ENCODE peak calls at places on chromosomes 11 and 22, in nine cellular contexts. One of them, this sample, is unnamed.

GRCh38 chr11:63599211-63600122 is 14.8 kb downstream of the PLAAT3 start:
- DNase-seq in NT2/D1: no peak
- DNase-seq in neural progenitor cell: no peak
- DNase-seq in sigmoid colon: no peak
- DNase-seq in BJ: peak; percentile 25
- DNase-seq in IMR-90: peak; percentile 95
- DNase-seq in retinal pigment epithelial cell: no peak
- DNase-seq in psoas muscle: no peak
- DNase-seq in naive thymus-derived CD4-positive, alpha-beta T cell: no peak
- DNase-seq in this sample: peak; percentile 89

GRCh38 chr22:30304495-30305244 is 15.4 kb upstream of the CASTOR1 start:
- DNase-seq in NT2/D1: no peak
- DNase-seq in neural progenitor cell: no peak
- DNase-seq in sigmoid colon: no peak
- DNase-seq in BJ: no peak
- DNase-seq in IMR-90: no peak
- DNase-seq in retinal pigment epithelial cell: no peak
- DNase-seq in psoas muscle: no peak
- DNase-seq in naive thymus-derived CD4-positive, alpha-beta T cell: no peak
- DNase-seq in this sample: no peak

GRCh38 chr22:30474683-30475424 is 3.0 kb upstream of the SEC14L3 start:
- DNase-seq in NT2/D1: no peak
- DNase-seq in neural progenitor cell: no peak
- DNase-seq in sigmoid colon: no peak
- DNase-seq in BJ: no peak
- DNase-seq in IMR-90: no peak
- DNase-seq in retinal pigment epithelial cell: no peak
- DNase-seq in psoas muscle: no peak
- DNase-seq in naive thymus-derived CD4-positive, alpha-beta T cell: no peak
- DNase-seq in this sample: no peak

GRCh38 chr11:44623321-44623715 is 57.9 kb downstream of the CD82 start:
- DNase-seq in NT2/D1: no peak
- DNase-seq in neural progenitor cell: no peak
- DNase-seq in sigmoid colon: peak; percentile 55
- DNase-seq in BJ: no peak
- DNase-seq in IMR-90: no peak
- DNase-seq in retinal pigment epithelial cell: no peak
- DNase-seq in psoas muscle: no peak
- DNase-seq in naive thymus-derived CD4-positive, alpha-beta T cell: no peak
- DNase-seq in this sample: no peak

GRCh38 chr22:28593299-28593698 is 86.3 kb downstream of the TTC28 start:
- DNase-seq in NT2/D1: no peak
- DNase-seq in neural progenitor cell: no peak
- DNase-seq in sigmoid colon: no peak
- DNase-seq in BJ: no peak
- DNase-seq in IMR-90: no peak
- DNase-seq in retinal pigment epithelial cell: no peak
- DNase-seq in psoas muscle: no peak
- DNase-seq in naive thymus-derived CD4-positive, alpha-beta T cell: no peak
- DNase-seq in this sample: no peak

GRCh38 chr11:13344818-13345217 is 67.2 kb downstream of the BMAL1 start:
- DNase-seq in NT2/D1: no peak
- DNase-seq in neural progenitor cell: no peak
- DNase-seq in sigmoid colon: no peak
- DNase-seq in BJ: no peak
- DNase-seq in IMR-90: no peak
- DNase-seq in retinal pigment epithelial cell: no peak
- DNase-seq in psoas muscle: no peak
- DNase-seq in naive thymus-derived CD4-positive, alpha-beta T cell: no peak
- DNase-seq in this sample: no peak

GRCh38 chr11:127966821-127967220 is 620.5 kb downstream of the ETS1 start:
- DNase-seq in NT2/D1: no peak
- DNase-seq in neural progenitor cell: no peak
- DNase-seq in sigmoid colon: no peak
- DNase-seq in BJ: no peak
- DNase-seq in IMR-90: no peak
- DNase-seq in retinal pigment epithelial cell: no peak
- DNase-seq in psoas muscle: no peak
- DNase-seq in naive thymus-derived CD4-positive, alpha-beta T cell: no peak
- DNase-seq in this sample: no peak

GRCh38 chr11:128599729-128600128 is 12.4 kb upstream of the ETS1 start:
- DNase-seq in NT2/D1: no peak
- DNase-seq in neural progenitor cell: no peak
- DNase-seq in sigmoid colon: no peak
- DNase-seq in BJ: no peak
- DNase-seq in IMR-90: peak; percentile 91
- DNase-seq in retinal pigment epithelial cell: no peak
- DNase-seq in psoas muscle: no peak
- DNase-seq in naive thymus-derived CD4-positive, alpha-beta T cell: no peak
- DNase-seq in this sample: no peak

GRCh38 chr11:4202749-4203148 is 108.2 kb downstream of the RRM1 start:
- DNase-seq in NT2/D1: no peak
- DNase-seq in neural progenitor cell: no peak
- DNase-seq in sigmoid colon: no peak
- DNase-seq in BJ: no peak
- DNase-seq in IMR-90: no peak
- DNase-seq in retinal pigment epithelial cell: no peak
- DNase-seq in psoas muscle: no peak
- DNase-seq in naive thymus-derived CD4-positive, alpha-beta T cell: no peak
- DNase-seq in this sample: no peak

GRCh38 chr11:10906521-10906920 is 48.7 kb upstream of the ZBED5 start:
- DNase-seq in NT2/D1: no peak
- DNase-seq in neural progenitor cell: no peak
- DNase-seq in sigmoid colon: no peak
- DNase-seq in BJ: peak; percentile 56
- DNase-seq in IMR-90: peak; percentile 56
- DNase-seq in retinal pigment epithelial cell: peak; percentile 47
- DNase-seq in psoas muscle: no peak
- DNase-seq in naive thymus-derived CD4-positive, alpha-beta T cell: no peak
- DNase-seq in this sample: no peak

GRCh38 chr22:19843857-19844422 is 10.7 kb downstream of the GNB1L start:
- DNase-seq in NT2/D1: no peak
- DNase-seq in neural progenitor cell: no peak
- DNase-seq in sigmoid colon: peak; percentile 64
- DNase-seq in BJ: no peak
- DNase-seq in IMR-90: no peak
- DNase-seq in retinal pigment epithelial cell: no peak
- DNase-seq in psoas muscle: peak; percentile 49
- DNase-seq in naive thymus-derived CD4-positive, alpha-beta T cell: no peak
- DNase-seq in this sample: no peak

GRCh38 chr11:102577182-102577581 is 46.6 kb upstream of the MMP7 start:
- DNase-seq in NT2/D1: no peak
- DNase-seq in neural progenitor cell: no peak
- DNase-seq in sigmoid colon: no peak
- DNase-seq in BJ: no peak
- DNase-seq in IMR-90: peak; percentile 46
- DNase-seq in retinal pigment epithelial cell: no peak
- DNase-seq in psoas muscle: no peak
- DNase-seq in naive thymus-derived CD4-positive, alpha-beta T cell: peak; percentile 18
- DNase-seq in this sample: no peak

GRCh38 chr11:72411623-72412532 is 22.5 kb downstream of the CLPB start:
- DNase-seq in NT2/D1: no peak
- DNase-seq in neural progenitor cell: peak; percentile 38
- DNase-seq in sigmoid colon: peak; percentile 72
- DNase-seq in BJ: no peak
- DNase-seq in IMR-90: no peak
- DNase-seq in retinal pigment epithelial cell: no peak
- DNase-seq in psoas muscle: no peak
- DNase-seq in naive thymus-derived CD4-positive, alpha-beta T cell: peak; percentile 31
- DNase-seq in this sample: peak; percentile 43

GRCh38 chr11:110777765-110778164 is 65.5 kb upstream of the ARHGAP20 start:
- DNase-seq in NT2/D1: no peak
- DNase-seq in neural progenitor cell: no peak
- DNase-seq in sigmoid colon: no peak
- DNase-seq in BJ: peak; percentile 24
- DNase-seq in IMR-90: peak; percentile 87
- DNase-seq in retinal pigment epithelial cell: no peak
- DNase-seq in psoas muscle: no peak
- DNase-seq in naive thymus-derived CD4-positive, alpha-beta T cell: no peak
- DNase-seq in this sample: no peak

GRCh38 chr11:81995907-81996306 is 737.8 kb downstream of the FAM181B start:
- DNase-seq in NT2/D1: no peak
- DNase-seq in neural progenitor cell: no peak
- DNase-seq in sigmoid colon: no peak
- DNase-seq in BJ: no peak
- DNase-seq in IMR-90: no peak
- DNase-seq in retinal pigment epithelial cell: no peak
- DNase-seq in psoas muscle: no peak
- DNase-seq in naive thymus-derived CD4-positive, alpha-beta T cell: no peak
- DNase-seq in this sample: no peak

GRCh38 chr11:97772696-97773095 is 1248.1 kb upstream of the CNTN5 start:
- DNase-seq in NT2/D1: no peak
- DNase-seq in neural progenitor cell: no peak
- DNase-seq in sigmoid colon: no peak
- DNase-seq in BJ: no peak
- DNase-seq in IMR-90: no peak
- DNase-seq in retinal pigment epithelial cell: no peak
- DNase-seq in psoas muscle: no peak
- DNase-seq in naive thymus-derived CD4-positive, alpha-beta T cell: no peak
- DNase-seq in this sample: no peak

GRCh38 chr11:125517116-125517804 is 21.2 kb upstream of the FEZ1 start:
- DNase-seq in NT2/D1: peak; percentile 99
- DNase-seq in neural progenitor cell: peak; percentile 97
- DNase-seq in sigmoid colon: no peak
- DNase-seq in BJ: no peak
- DNase-seq in IMR-90: peak; percentile 86
- DNase-seq in retinal pigment epithelial cell: no peak
- DNase-seq in psoas muscle: no peak
- DNase-seq in naive thymus-derived CD4-positive, alpha-beta T cell: no peak
- DNase-seq in this sample: no peak

GRCh38 chr11:74540270-74540669 is 46.7 kb upstream of the LIPT2 start:
- DNase-seq in NT2/D1: no peak
- DNase-seq in neural progenitor cell: no peak
- DNase-seq in sigmoid colon: no peak
- DNase-seq in BJ: no peak
- DNase-seq in IMR-90: no peak
- DNase-seq in retinal pigment epithelial cell: no peak
- DNase-seq in psoas muscle: no peak
- DNase-seq in naive thymus-derived CD4-positive, alpha-beta T cell: no peak
- DNase-seq in this sample: no peak

DNA sequence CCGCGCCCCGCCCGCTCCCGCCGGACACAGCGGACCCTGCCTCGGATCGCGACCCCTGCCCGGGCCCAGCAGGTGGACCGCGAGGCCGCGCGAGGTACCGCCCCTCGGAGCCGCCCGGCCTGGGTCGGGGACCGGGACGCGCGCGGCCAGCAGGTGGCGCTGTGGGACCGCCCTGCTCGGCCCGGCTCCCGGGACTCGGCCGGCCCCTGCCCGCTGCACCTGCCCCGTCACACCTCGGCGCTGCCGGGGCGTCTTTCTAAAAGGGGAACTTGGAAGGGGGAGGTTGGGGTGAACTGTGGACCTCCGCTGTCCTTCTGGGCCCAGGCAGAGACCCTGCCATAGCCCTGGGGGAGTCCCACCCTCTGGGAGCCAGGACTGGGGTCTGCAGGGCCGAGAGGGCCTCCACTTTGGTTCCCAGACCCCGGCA is 11.1 kb downstream of the CRELD2 start:
- DNase-seq in NT2/D1: no peak
- DNase-seq in neural progenitor cell: peak; percentile 88
- DNase-seq in sigmoid colon: peak; percentile 80
- DNase-seq in BJ: no peak
- DNase-seq in IMR-90: no peak
- DNase-seq in retinal pigment epithelial cell: no peak
- DNase-seq in psoas muscle: peak; percentile 85
- DNase-seq in naive thymus-derived CD4-positive, alpha-beta T cell: peak; percentile 70
- DNase-seq in this sample: no peak
- H3K4me3 ChIP-seq in NT2/D1: no peak overlapping the region
- H3K4me3 ChIP-seq in neural progenitor cell: peak overlapping the region; percentile 37
- H3K4me3 ChIP-seq in sigmoid colon: peak overlapping the region; percentile 20
- H3K4me3 ChIP-seq in BJ: no peak overlapping the region
- H3K4me3 ChIP-seq in IMR-90: peak overlapping the region; percentile 24
- H3K4me3 ChIP-seq in retinal pigment epithelial cell: no peak overlapping the region
- H3K4me3 ChIP-seq in psoas muscle: no peak overlapping the region
- H3K4me3 ChIP-seq in naive thymus-derived CD4-positive, alpha-beta T cell: no peak overlapping the region
- H3K4me3 ChIP-seq in this sample: no peak overlapping the region

GRCh38 chr11:119341222-119342022 is 739 bp upstream of the C1QTNF5 start:
- DNase-seq in NT2/D1: no peak
- DNase-seq in neural progenitor cell: no peak
- DNase-seq in sigmoid colon: no peak
- DNase-seq in BJ: no peak
- DNase-seq in IMR-90: no peak
- DNase-seq in retinal pigment epithelial cell: no peak
- DNase-seq in psoas muscle: no peak
- DNase-seq in naive thymus-derived CD4-positive, alpha-beta T cell: no peak
- DNase-seq in this sample: no peak
- H3K4me3 ChIP-seq in NT2/D1: no peak overlapping the region
- H3K4me3 ChIP-seq in neural progenitor cell: peak overlapping the region; percentile 77
- H3K4me3 ChIP-seq in sigmoid colon: peak overlapping the region; percentile 73
- H3K4me3 ChIP-seq in BJ: no peak overlapping the region
- H3K4me3 ChIP-seq in IMR-90: no peak overlapping the region
- H3K4me3 ChIP-seq in retinal pigment epithelial cell: peak overlapping the region; percentile 72
- H3K4me3 ChIP-seq in psoas muscle: peak overlapping the region; percentile 76
- H3K4me3 ChIP-seq in naive thymus-derived CD4-positive, alpha-beta T cell: no peak overlapping the region
- H3K4me3 ChIP-seq in this sample: no peak overlapping the region

GRCh38 chr11:19570889-19571288 is 141.7 kb upstream of the NAV2 start:
- DNase-seq in NT2/D1: no peak
- DNase-seq in neural progenitor cell: no peak
- DNase-seq in sigmoid colon: no peak
- DNase-seq in BJ: no peak
- DNase-seq in IMR-90: no peak
- DNase-seq in retinal pigment epithelial cell: no peak
- DNase-seq in psoas muscle: no peak
- DNase-seq in naive thymus-derived CD4-positive, alpha-beta T cell: no peak
- DNase-seq in this sample: no peak
- H3K4me3 ChIP-seq in NT2/D1: no peak overlapping the region
- H3K4me3 ChIP-seq in neural progenitor cell: no peak overlapping the region
- H3K4me3 ChIP-seq in sigmoid colon: no peak overlapping the region
- H3K4me3 ChIP-seq in BJ: no peak overlapping the region
- H3K4me3 ChIP-seq in IMR-90: no peak overlapping the region
- H3K4me3 ChIP-seq in retinal pigment epithelial cell: no peak overlapping the region
- H3K4me3 ChIP-seq in psoas muscle: no peak overlapping the region
- H3K4me3 ChIP-seq in naive thymus-derived CD4-positive, alpha-beta T cell: no peak overlapping the region
- H3K4me3 ChIP-seq in this sample: no peak overlapping the region

DNA sequence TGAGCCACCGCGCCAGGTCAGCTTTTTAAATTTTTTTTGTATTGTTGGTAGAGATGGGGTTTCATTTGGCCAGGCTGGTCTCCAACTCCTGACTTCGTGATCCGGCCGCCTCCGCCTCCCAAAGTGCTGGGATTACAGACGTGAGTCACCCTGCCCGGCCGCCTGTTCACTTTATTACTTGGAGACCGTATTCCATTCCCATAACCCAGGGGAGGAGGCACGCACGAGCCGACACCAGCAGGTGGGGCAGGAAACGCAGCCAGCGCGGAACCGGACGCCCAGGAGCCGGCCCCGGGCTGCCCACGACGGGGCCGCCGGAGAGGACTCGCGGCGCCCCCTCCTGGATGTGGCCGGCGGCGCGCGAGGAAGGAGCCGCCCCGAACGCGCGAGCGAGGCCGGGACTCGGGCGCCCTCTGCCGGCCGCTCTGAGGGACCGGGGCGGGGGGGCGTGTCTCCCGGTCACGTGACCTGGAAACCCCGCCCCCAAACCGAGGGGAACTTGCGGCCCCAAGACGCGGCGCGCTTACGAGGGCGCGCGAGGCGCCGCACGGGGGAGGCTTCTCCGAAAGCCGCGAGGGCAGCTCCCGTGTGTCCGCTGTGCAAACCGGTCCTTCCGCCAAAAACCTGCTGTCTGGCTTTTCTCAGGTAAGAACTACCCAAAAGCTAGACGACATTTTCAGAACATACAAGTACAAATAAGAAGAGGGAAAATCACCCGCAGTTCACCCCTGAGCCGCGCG is 11.6 kb upstream of the RNH1 start:
- DNase-seq in NT2/D1: peak; percentile 79
- DNase-seq in neural progenitor cell: peak; percentile 86
- DNase-seq in sigmoid colon: peak; percentile 98
- DNase-seq in BJ: peak; percentile 94
- DNase-seq in IMR-90: peak; percentile 89
- DNase-seq in retinal pigment epithelial cell: peak; percentile 95
- DNase-seq in psoas muscle: peak; percentile 98
- DNase-seq in naive thymus-derived CD4-positive, alpha-beta T cell: peak; percentile 81
- DNase-seq in this sample: peak; percentile 81
- H3K4me3 ChIP-seq in NT2/D1: no peak overlapping the region
- H3K4me3 ChIP-seq in neural progenitor cell: no peak overlapping the region
- H3K4me3 ChIP-seq in sigmoid colon: peak overlapping the region; percentile 37
- H3K4me3 ChIP-seq in BJ: peak overlapping the region; percentile 35
- H3K4me3 ChIP-seq in IMR-90: peak overlapping the region; percentile 22
- H3K4me3 ChIP-seq in retinal pigment epithelial cell: peak overlapping the region; percentile 39
- H3K4me3 ChIP-seq in psoas muscle: peak overlapping the region; percentile 44
- H3K4me3 ChIP-seq in naive thymus-derived CD4-positive, alpha-beta T cell: peak overlapping the region; percentile 28
- H3K4me3 ChIP-seq in this sample: peak overlapping the region; percentile 18